ENCODE peak calls at places on chromosomes 13 and 19, in six cellular contexts. H is fibroblast of mammary gland, A is AG04449, F is foreskin fibroblast, T is AG10803, E is AG04450. Z is an unnamed sample.
A peak's percentile ranks its signal among the peaks of the same experiment; 100 is the strongest.

GRCh38 chr19:3543150-3544053 is 4.4 kb downstream of the TEKTIP1 start:
- DNase-seq in H (peak; percentile 23), A (no peak), F (no peak), T (no peak), E (no peak), Z (no peak)

GRCh38 chr13:44667950-44668349 is 91.8 kb upstream of the TSC22D1 start:
- DNase-seq in H (peak; percentile 35), A (peak; percentile 75), F (peak; percentile 42), T (peak; percentile 89), E (no peak), Z (no peak)

GRCh38 chr19:41811036-41811435 is 14.6 kb downstream of the CEACAM3 start:
- DNase-seq in H (no peak), A (no peak), F (no peak), T (no peak), E (no peak), Z (no peak)

GRCh38 chr19:45376045-45376724 is 5.8 kb upstream of the ERCC2 start:
- DNase-seq in H (peak; percentile 88), A (peak; percentile 86), F (peak; percentile 89), T (peak; percentile 99), E (peak; percentile 85), Z (peak; percentile 75)

GRCh38 chr19:8500158-8500557 is 2.3 kb downstream of the PRAM1 start:
- DNase-seq in H (no peak), A (no peak), F (no peak), T (no peak), E (no peak), Z (no peak)

GRCh38 chr19:15684828-15685227 is 11.9 kb downstream of the CYP4F12 start:
- DNase-seq in H (no peak), A (no peak), F (no peak), T (no peak), E (no peak), Z (no peak)

GRCh38 chr19:9009935-9010651 is at the start of gene MUC16:
- DNase-seq in H (no peak), A (no peak), F (no peak), T (no peak), E (no peak), Z (no peak)

GRCh38 chr19:54325194-54325621 is 12.2 kb upstream of the LILRA5 start:
- DNase-seq in H (peak; percentile 38), A (no peak), F (peak; percentile 35), T (peak; percentile 20), E (no peak), Z (no peak)

GRCh38 chr13:113509989-113510388 is 19.5 kb upstream of the DCUN1D2 start:
- DNase-seq in H (no peak), A (no peak), F (no peak), T (no peak), E (no peak), Z (no peak)

DNA sequence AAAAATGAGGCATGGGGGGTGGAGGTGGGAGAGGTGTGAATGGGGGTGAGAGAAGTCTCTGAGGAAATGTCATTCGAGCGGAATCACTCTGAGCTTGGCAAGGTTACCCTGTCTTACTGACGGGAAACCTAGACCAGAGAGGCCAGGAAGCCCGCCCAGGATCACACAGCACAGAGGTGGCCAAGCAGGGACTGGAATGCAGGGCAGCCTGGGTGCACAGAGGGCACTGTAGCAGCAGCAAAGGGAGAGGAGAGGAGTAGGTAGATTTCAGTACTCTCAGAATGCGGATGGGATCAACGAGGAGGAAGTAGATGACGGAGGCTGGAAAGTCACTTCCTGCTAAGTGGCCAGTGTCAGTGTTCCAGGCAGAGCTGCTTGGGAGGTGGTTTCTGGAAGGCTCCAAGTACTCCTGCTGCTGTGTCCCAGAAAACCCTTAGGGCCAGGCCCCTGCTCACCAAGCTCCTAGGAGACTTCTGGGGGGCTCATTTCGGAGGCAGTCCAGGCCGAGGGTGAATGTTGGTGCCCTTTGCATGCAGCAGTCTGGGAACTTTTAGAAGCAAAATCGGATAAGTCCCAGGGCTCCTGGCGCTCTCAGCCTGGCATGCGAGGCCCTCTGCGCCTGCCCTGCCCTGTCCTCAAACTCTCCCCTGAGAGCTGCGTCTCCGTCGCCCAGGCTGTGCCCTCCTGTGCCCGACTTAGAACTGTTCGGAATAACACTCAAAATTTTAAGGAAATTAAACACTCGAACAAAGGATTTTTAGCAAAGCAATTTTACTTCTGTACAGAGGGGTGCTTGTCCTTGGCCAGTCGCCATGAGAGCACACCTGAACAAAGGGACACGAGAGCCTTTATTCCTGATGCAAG is 33.5 kb downstream of the DNM2 start:
- DNase-seq in H (no peak), A (no peak), F (no peak), T (no peak), E (no peak), Z (no peak)
- H3K4me3 ChIP-seq in H (no peak overlapping the region), A (no peak overlapping the region), F (no peak overlapping the region), T (no peak overlapping the region), E (no peak overlapping the region), Z (no peak overlapping the region)

DNA sequence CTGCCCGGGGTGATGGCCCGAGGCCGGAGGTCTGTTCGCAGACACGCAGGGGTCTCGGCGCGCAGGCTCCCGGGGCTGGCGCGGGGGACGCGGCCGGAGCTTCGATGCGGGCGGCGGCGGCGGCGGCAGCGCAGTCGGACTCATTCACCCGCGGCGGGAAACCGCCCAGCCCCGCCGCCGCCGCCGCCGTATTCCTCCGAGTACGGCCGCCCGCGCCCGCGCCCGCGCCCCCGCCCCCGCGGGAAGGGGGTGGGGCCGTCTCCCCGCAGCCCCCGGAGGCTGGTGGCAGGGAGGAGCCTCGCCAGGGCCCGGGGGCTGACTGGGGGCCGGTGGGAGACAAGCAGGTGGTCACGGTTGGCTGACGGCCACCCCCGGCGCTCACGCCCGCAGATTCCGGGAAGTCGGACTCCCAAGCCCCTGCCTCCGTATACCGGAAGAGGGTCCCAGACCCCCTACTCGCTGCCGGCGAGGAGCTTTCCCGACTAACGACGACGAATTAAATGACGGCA is at the start of gene C2CD4C:
- DNase-seq in H (no peak), A (no peak), F (peak; percentile 53), T (no peak), E (no peak), Z (no peak)
- H3K4me3 ChIP-seq in H (no peak within 1 kb of the TSS), A (peak within 1 kb of the TSS; percentile 40), F (no peak within 1 kb of the TSS), T (no peak within 1 kb of the TSS), E (peak within 1 kb of the TSS; percentile 32), Z (peak within 1 kb of the TSS; percentile 31)

GRCh38 chr19:17389957-17390664 is 3.9 kb downstream of the CCDC194 start:
- DNase-seq in H (no peak), A (no peak), F (no peak), T (no peak), E (no peak), Z (no peak)
- H3K4me3 ChIP-seq in H (peak overlapping the region; percentile 51), A (peak overlapping the region; percentile 63), F (peak overlapping the region; percentile 60), T (peak overlapping the region; percentile 70), E (peak overlapping the region; percentile 67), Z (peak overlapping the region; percentile 63)

GRCh38 chr19:48341006-48341405 is 15.7 kb downstream of the EMP3 start:
- DNase-seq in H (peak; percentile 59), A (no peak), F (no peak), T (no peak), E (no peak), Z (no peak)
- H3K4me3 ChIP-seq in H (no peak overlapping the region), A (no peak overlapping the region), F (no peak overlapping the region), T (no peak overlapping the region), E (no peak overlapping the region), Z (no peak overlapping the region)

DNA sequence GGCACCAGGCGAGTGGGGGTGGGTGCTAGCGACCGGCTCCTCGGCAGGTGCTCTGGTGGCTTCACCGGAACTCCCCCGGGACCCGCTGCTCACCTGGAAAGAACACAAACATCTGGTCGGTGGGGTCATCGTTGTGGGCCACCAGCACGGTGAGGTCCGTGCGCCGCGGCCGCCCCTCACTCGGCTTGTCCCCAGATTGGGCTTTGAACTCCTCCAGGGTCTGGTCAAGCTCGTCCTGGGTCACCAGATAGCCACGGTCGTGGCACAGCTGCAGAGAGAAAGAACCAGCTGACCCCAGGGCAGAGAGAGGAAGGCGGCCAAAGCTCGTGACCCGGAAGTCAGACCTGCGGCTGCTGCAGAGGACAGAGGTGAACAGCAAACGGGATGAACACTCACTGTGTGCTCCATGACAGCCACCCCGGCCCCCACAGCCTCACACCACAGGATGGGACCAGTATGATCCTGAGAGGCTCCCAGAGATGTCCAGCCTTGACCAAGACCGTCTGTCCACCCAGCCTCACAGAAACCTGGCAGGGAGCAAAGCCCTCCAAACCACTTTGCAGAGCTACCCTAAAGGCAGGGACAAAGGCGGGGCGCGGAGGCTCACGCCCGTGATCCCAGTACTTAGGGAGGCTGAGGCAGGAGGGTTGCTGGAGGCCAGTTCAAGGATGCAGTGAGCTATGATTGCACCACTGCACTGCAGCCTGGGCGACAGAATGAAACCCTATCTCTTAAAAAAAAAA is 1.2 kb downstream of the POLR2E start:
- DNase-seq in H (no peak), A (no peak), F (no peak), T (no peak), E (no peak), Z (no peak)
- H3K4me3 ChIP-seq in H (peak overlapping the region; percentile 72), A (peak overlapping the region; percentile 92), F (peak overlapping the region; percentile 87), T (peak overlapping the region; percentile 94), E (peak overlapping the region; percentile 85), Z (peak overlapping the region; percentile 89)

GRCh38 chr13:72540818-72541217 is 186.6 kb downstream of the MZT1 start:
- DNase-seq in H (no peak), A (no peak), F (no peak), T (no peak), E (no peak), Z (no peak)
- H3K4me3 ChIP-seq in H (no peak overlapping the region), A (no peak overlapping the region), F (no peak overlapping the region), T (no peak overlapping the region), E (no peak overlapping the region), Z (no peak overlapping the region)

DNA sequence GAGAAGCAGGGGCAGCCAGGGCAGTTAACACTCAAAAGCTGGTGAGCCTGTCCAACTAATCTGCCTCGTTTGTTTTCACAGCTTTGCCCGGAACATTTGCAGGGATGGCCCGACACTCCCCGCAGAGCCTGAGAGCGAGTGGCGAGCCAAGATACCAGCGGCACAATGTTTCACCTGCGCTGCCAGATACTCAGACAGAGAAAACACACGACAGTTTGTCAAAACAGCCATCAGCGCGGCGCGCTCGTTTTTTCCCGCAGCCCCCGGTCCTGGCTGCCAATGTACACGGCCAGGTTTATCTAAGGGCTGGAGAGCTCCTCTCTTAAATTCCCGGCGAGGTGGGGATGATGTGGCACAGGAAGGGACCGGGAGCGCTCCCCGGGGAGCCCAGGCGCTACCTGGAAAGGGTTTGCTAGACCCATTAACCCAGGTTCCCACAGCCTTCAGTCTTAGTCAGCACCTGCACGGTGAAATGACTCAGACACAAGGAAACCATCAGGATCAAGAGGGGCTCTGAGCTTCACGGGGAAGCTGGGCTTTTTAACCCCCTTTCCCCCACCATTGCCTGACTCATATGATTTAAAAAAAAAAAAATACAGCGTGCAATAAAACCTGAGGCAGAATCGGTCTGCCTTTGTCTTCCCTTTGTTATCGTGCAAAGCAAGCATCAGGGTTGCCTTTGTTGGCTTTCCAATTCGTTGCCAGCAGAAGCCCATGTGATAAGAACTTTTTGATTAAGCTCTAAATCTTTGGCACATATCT is 186.2 kb downstream of the EFNB2 start:
- DNase-seq in H (peak; percentile 27), A (no peak), F (peak; percentile 24), T (no peak), E (no peak), Z (no peak)
- H3K4me3 ChIP-seq in H (peak overlapping the region; percentile 33), A (peak overlapping the region; percentile 43), F (peak overlapping the region; percentile 24), T (peak overlapping the region; percentile 21), E (peak overlapping the region; percentile 42), Z (peak overlapping the region; percentile 37)